ENCODE peak calls at places on chromosomes 16 and 17, in nine cellular contexts. M, D, K, C, P, H, R, N and G are unnamed samples.

GRCh38 chr16:48057085-48057484 is 98.7 kb downstream of the ABCC12 start:
- DNase-seq in M (no peak), D (no peak), K (no peak), C (no peak), P (no peak), H (no peak), R (no peak), N (no peak), G (no peak)

GRCh38 chr17:75412455-75413317 is 7.2 kb upstream of the GRB2 start:
- DNase-seq in M (no peak), D (no peak), K (peak), C (no peak), P (peak), H (peak), R (no peak), N (peak), G (peak)

GRCh38 chr17:78276098-78276497 is 44.7 kb downstream of the TMEM235 start:
- DNase-seq in M (no peak), D (no peak), K (no peak), C (no peak), P (no peak), H (no peak), R (no peak), N (no peak), G (no peak)

GRCh38 chr17:17041018-17041521 is 1.2 kb upstream of the MPRIP start:
- DNase-seq in M (no peak), D (no peak), K (peak), C (peak), P (peak), H (no peak), R (peak), N (no peak), G (no peak)

GRCh38 chr17:75828741-75829140 is 15.5 kb downstream of the UNC13D start:
- DNase-seq in M (no peak), D (no peak), K (no peak), C (no peak), P (no peak), H (no peak), R (no peak), N (no peak), G (no peak)

GRCh38 chr17:7541074-7541621 is 7.7 kb upstream of the TNFSF12 start:
- DNase-seq in M (no peak), D (no peak), K (no peak), C (no peak), P (no peak), H (no peak), R (no peak), N (no peak), G (no peak)

GRCh38 chr16:85366031-85366763 is 246.9 kb upstream of the GSE1 start:
- DNase-seq in M (peak), D (no peak), K (peak), C (no peak), P (no peak), H (no peak), R (no peak), N (no peak), G (no peak)

GRCh38 chr17:17121162-17121561 is 78.9 kb downstream of the MPRIP start:
- DNase-seq in M (no peak), D (no peak), K (no peak), C (no peak), P (no peak), H (no peak), R (no peak), N (no peak), G (no peak)

GRCh38 chr17:17921192-17922082 is 50.8 kb downstream of the TOM1L2 start:
- DNase-seq in M (peak), D (peak), K (peak), C (peak), P (peak), H (peak), R (peak), N (no peak), G (peak)

GRCh38 chr16:66894948-66895696 is 14.8 kb downstream of the PDP2 start:
- DNase-seq in M (peak), D (peak), K (peak), C (peak), P (peak), H (peak), R (peak), N (peak), G (peak)

GRCh38 chr17:80889231-80889896 is 102.3 kb upstream of the CHMP6 start:
- DNase-seq in M (no peak), D (no peak), K (no peak), C (no peak), P (no peak), H (no peak), R (no peak), N (no peak), G (no peak)

GRCh38 chr17:50184611-50185398 is 16.6 kb downstream of the COL1A1 start:
- DNase-seq in M (no peak), D (no peak), K (peak), C (peak), P (peak), H (no peak), R (no peak), N (no peak), G (no peak)

GRCh38 chr16:83113811-83114210 is 487.0 kb downstream of the CDH13 start:
- DNase-seq in M (no peak), D (no peak), K (no peak), C (no peak), P (no peak), H (no peak), R (no peak), N (no peak), G (no peak)

GRCh38 chr17:40953876-40954275 is 12.9 kb downstream of the KRT39 start:
- DNase-seq in M (no peak), D (no peak), K (no peak), C (peak), P (peak), H (peak), R (no peak), N (no peak), G (no peak)

GRCh38 chr17:50682938-50683337 is 24.8 kb downstream of the ANKRD40 start:
- DNase-seq in M (no peak), D (no peak), K (no peak), C (no peak), P (no peak), H (no peak), R (no peak), N (no peak), G (no peak)

GRCh38 chr17:66782866-66783265 is 52.1 kb upstream of the CACNG5 start:
- DNase-seq in M (no peak), D (no peak), K (no peak), C (no peak), P (no peak), H (no peak), R (no peak), N (no peak), G (no peak)